ENCODE peak calls at places on chromosomes 12 and 14, in four cellular contexts. One of them, this sample, is unnamed.

GRCh38 chr12:79098530-79098929 is 234.0 kb downstream of the SYT1 start:
- DNase-seq in neural progenitor cell: no peak
- DNase-seq in sigmoid colon: no peak
- DNase-seq in GM12865: no peak
- DNase-seq in this sample: no peak

GRCh38 chr14:65751510-65751909 is 339.0 kb downstream of the FUT8 start:
- DNase-seq in neural progenitor cell: peak
- DNase-seq in sigmoid colon: no peak
- DNase-seq in GM12865: no peak
- DNase-seq in this sample: no peak

GRCh38 chr14:31926123-31926522 is 151.0 kb upstream of the ARHGAP5 start:
- DNase-seq in neural progenitor cell: peak
- DNase-seq in sigmoid colon: no peak
- DNase-seq in GM12865: peak
- DNase-seq in this sample: no peak

GRCh38 chr12:132314516-132315233 is 14.7 kb downstream of the GALNT9 start:
- DNase-seq in neural progenitor cell: no peak
- DNase-seq in sigmoid colon: peak
- DNase-seq in GM12865: no peak
- DNase-seq in this sample: no peak

GRCh38 chr12:48972213-48973021 is 882 bp upstream of the WNT10B start:
- DNase-seq in neural progenitor cell: no peak
- DNase-seq in sigmoid colon: no peak
- DNase-seq in GM12865: no peak
- DNase-seq in this sample: no peak

GRCh38 chr12:63382930-63383329 is 231.9 kb upstream of the AVPR1A start:
- DNase-seq in neural progenitor cell: no peak
- DNase-seq in sigmoid colon: no peak
- DNase-seq in GM12865: no peak
- DNase-seq in this sample: no peak

GRCh38 chr12:22687677-22688076 is 62.7 kb downstream of the ETNK1 start:
- DNase-seq in neural progenitor cell: no peak
- DNase-seq in sigmoid colon: no peak
- DNase-seq in GM12865: peak
- DNase-seq in this sample: no peak

GRCh38 chr14:73660511-73660910 is 15.7 kb downstream of the DNAL1 start:
- DNase-seq in neural progenitor cell: no peak
- DNase-seq in sigmoid colon: no peak
- DNase-seq in GM12865: no peak
- DNase-seq in this sample: no peak

GRCh38 chr14:31990959-31991541 is 86.1 kb upstream of the ARHGAP5 start:
- DNase-seq in neural progenitor cell: no peak
- DNase-seq in sigmoid colon: no peak
- DNase-seq in GM12865: no peak
- DNase-seq in this sample: no peak

GRCh38 chr14:38016497-38016896 is 191.2 kb upstream of the SSTR1 start:
- DNase-seq in neural progenitor cell: no peak
- DNase-seq in sigmoid colon: no peak
- DNase-seq in GM12865: no peak
- DNase-seq in this sample: no peak

GRCh38 chr14:44316647-44317432 is 190.2 kb downstream of the FSCB start:
- DNase-seq in neural progenitor cell: no peak
- DNase-seq in sigmoid colon: no peak
- DNase-seq in GM12865: peak
- DNase-seq in this sample: no peak

GRCh38 chr12:92140919-92141536 is 4.6 kb downstream of the BTG1 start:
- DNase-seq in neural progenitor cell: no peak
- DNase-seq in sigmoid colon: no peak
- DNase-seq in GM12865: no peak
- DNase-seq in this sample: no peak

GRCh38 chr14:23930742-23931141 is 22.8 kb upstream of the DHRS4 start:
- DNase-seq in neural progenitor cell: no peak
- DNase-seq in sigmoid colon: no peak
- DNase-seq in GM12865: no peak
- DNase-seq in this sample: no peak

GRCh38 chr14:90456551-90456950 is 59.7 kb downstream of the CALM1 start:
- DNase-seq in neural progenitor cell: no peak
- DNase-seq in sigmoid colon: no peak
- DNase-seq in GM12865: no peak
- DNase-seq in this sample: no peak
- TF ChIP-seq CTCF in neural progenitor cell: no peak
- TF ChIP-seq CTCF in sigmoid colon: no peak
- TF ChIP-seq CTCF in GM12865: no peak
- TF ChIP-seq CTCF in this sample: no peak

GRCh38 chr12:116276433-116277216 is 868 bp downstream of the MED13L start:
- DNase-seq in neural progenitor cell: peak
- DNase-seq in sigmoid colon: peak
- DNase-seq in GM12865: peak
- DNase-seq in this sample: peak
- TF ChIP-seq CTCF in neural progenitor cell: no peak
- TF ChIP-seq CTCF in sigmoid colon: no peak
- TF ChIP-seq CTCF in GM12865: no peak
- TF ChIP-seq CTCF in this sample: no peak

DNA sequence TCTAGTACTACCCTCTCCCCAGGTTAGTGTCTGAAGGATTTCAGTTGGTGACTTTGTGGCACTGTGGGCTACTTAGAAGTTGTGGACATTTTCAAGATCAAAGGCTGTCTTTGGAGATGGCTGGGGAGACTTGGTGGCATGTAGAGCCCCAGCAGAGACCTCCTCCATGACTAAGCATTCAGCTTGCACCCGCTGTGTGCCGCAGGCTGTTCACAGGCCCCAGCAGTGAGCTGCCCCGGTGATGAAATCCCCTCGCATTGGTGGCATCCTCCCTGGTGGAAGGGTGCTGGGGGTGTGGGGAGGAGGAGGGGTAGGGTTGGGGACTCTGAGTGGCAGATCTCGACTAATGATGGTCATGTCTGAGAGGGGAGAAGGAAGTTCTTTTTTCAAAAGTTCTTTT is 173.9 kb downstream of the TSPAN9 start:
- DNase-seq in neural progenitor cell: no peak
- DNase-seq in sigmoid colon: no peak
- DNase-seq in GM12865: no peak
- DNase-seq in this sample: no peak
- TF ChIP-seq CTCF in neural progenitor cell: no peak
- TF ChIP-seq CTCF in sigmoid colon: no peak
- TF ChIP-seq CTCF in GM12865: no peak
- TF ChIP-seq CTCF in this sample: no peak

DNA sequence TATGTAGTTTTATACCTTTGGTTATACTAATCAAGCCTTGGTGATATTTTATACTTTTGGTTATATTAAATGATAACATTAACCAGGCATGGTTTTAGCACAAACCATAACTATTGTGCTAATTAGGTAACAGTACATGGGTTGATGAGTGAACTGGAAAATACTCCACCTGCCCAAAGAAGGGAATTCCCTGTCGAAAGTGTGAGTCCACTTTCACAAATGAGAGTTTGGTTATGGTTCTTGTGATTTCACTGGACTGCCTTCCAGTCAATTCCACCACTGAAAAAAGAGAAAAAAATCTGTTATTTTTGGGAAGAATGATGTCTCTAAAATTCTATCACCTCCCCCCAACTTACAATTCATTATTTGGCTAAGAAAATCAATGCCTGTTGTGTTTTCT is 9.7 kb downstream of the A2M start:
- DNase-seq in neural progenitor cell: no peak
- DNase-seq in sigmoid colon: no peak
- DNase-seq in GM12865: no peak
- DNase-seq in this sample: no peak
- TF ChIP-seq CTCF in neural progenitor cell: no peak
- TF ChIP-seq CTCF in sigmoid colon: no peak
- TF ChIP-seq CTCF in GM12865: no peak
- TF ChIP-seq CTCF in this sample: no peak

GRCh38 chr14:22221508-22221907 is 367.5 kb downstream of the DAD1 start:
- DNase-seq in neural progenitor cell: peak
- DNase-seq in sigmoid colon: no peak
- DNase-seq in GM12865: peak
- DNase-seq in this sample: no peak
- TF ChIP-seq CTCF in neural progenitor cell: peak
- TF ChIP-seq CTCF in sigmoid colon: no peak
- TF ChIP-seq CTCF in GM12865: peak
- TF ChIP-seq CTCF in this sample: peak

GRCh38 chr14:26730929-26731618 is 133.2 kb upstream of the NOVA1 start:
- DNase-seq in neural progenitor cell: peak
- DNase-seq in sigmoid colon: no peak
- DNase-seq in GM12865: no peak
- DNase-seq in this sample: no peak
- TF ChIP-seq CTCF in neural progenitor cell: peak
- TF ChIP-seq CTCF in sigmoid colon: peak
- TF ChIP-seq CTCF in GM12865: no peak
- TF ChIP-seq CTCF in this sample: no peak

This sample was measured in activated B cell treated with CpG ODN at 0.5 μM for 24 hours.